ENCODE peak calls at places on chromosomes 13 and 19, in five cellular contexts. Z is GM12878, A is K562, S is SK-N-SH, U is H1. V is an unnamed sample.

GRCh38 chr13:112443191-112444000 is 67.2 kb downstream of the SPACA7 start:
- DNase-seq in Z (no peak), A (peak; percentile 9), S (peak; percentile 64), U (no peak), V (no peak)

GRCh38 chr19:40933025-40933424 is 51.0 kb upstream of the CYP2A7 start:
- DNase-seq in Z (no peak), A (peak; percentile 44), S (no peak), U (no peak), V (no peak)

GRCh38 chr19:43457809-43458208 is 7.6 kb downstream of the LYPD3 start:
- DNase-seq in Z (no peak), A (peak; percentile 51), S (no peak), U (no peak), V (no peak)

GRCh38 chr13:94318418-94318817 is 161.1 kb downstream of the DCT start:
- DNase-seq in Z (no peak), A (no peak), S (no peak), U (no peak), V (no peak)

GRCh38 chr19:31947436-31947835 is 398.0 kb upstream of the ZNF507 start:
- DNase-seq in Z (no peak), A (no peak), S (no peak), U (no peak), V (no peak)

GRCh38 chr13:41596190-41596589 is 138.8 kb downstream of the RGCC start:
- DNase-seq in Z (no peak), A (no peak), S (no peak), U (no peak), V (no peak)

GRCh38 chr13:113062691-113063090 is 42.9 kb upstream of the F7 start:
- DNase-seq in Z (no peak), A (no peak), S (no peak), U (no peak), V (no peak)

GRCh38 chr19:6736917-6737283 is 480 bp downstream of the GPR108 start:
- DNase-seq in Z (no peak), A (no peak), S (peak; percentile 97), U (no peak), V (no peak)

GRCh38 chr19:29666634-29667389 is 1.6 kb downstream of the PLEKHF1 start:
- DNase-seq in Z (no peak), A (peak; percentile 58), S (no peak), U (no peak), V (peak; percentile 55)

GRCh38 chr19:14473073-14473790 is 1.9 kb downstream of the PTGER1 start:
- DNase-seq in Z (no peak), A (no peak), S (peak; percentile 33), U (no peak), V (no peak)

GRCh38 chr13:73261739-73262216 is 203.0 kb downstream of the KLF5 start:
- DNase-seq in Z (no peak), A (no peak), S (no peak), U (no peak), V (no peak)

GRCh38 chr19:7869453-7869909 is 4.7 kb downstream of the PRR36 start:
- DNase-seq in Z (no peak), A (peak; percentile 76), S (peak; percentile 84), U (no peak), V (peak; percentile 53)

GRCh38 chr13:92727118-92727517 is 499.5 kb upstream of the GPC6 start:
- DNase-seq in Z (no peak), A (no peak), S (peak; percentile 34), U (no peak), V (no peak)

GRCh38 chr19:8208119-8208709 is 956 bp upstream of the CERS4 start:
- DNase-seq in Z (no peak), A (no peak), S (peak; percentile 62), U (no peak), V (no peak)

GRCh38 chr19:38900816-38901215 is 1.0 kb downstream of the NFKBIB start:
- DNase-seq in Z (no peak), A (no peak), S (no peak), U (no peak), V (no peak)

GRCh38 chr19:48935864-48936263 is 2.4 kb downstream of the DHDH start:
- DNase-seq in Z (no peak), A (no peak), S (no peak), U (no peak), V (no peak)

DNA sequence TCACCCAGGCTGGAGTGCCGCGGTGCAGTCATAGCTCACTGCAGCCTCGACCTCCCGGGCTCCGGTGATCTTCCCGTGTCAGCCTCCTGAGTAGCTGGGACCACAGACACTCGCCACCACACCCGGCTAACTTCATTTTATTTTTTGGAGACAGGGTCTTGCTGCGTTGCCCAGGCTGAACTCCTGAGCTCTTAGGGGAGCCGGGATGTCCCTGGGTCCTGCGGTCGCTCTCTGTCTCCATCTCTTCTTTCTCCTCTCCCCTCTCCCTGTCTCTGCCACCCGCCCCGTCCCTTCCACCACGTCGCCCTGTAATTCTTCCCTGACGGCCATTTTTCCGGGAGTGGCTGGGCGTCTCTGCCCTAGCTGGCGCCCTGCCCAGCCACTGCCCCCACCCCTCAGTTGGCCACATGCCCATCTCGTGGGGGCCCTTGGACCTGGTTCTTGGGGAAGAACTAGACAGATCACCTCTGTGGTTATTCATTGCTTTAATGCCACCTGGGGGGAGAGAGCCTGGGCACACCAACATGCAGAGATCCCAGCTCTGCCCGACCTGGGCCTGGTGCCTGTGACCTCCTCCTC is 18.9 kb downstream of the ARID3A start:
- DNase-seq in Z (no peak), A (no peak), S (peak; percentile 86), U (no peak), V (no peak)
- TF ChIP-seq EP300 in Z (no peak), A (no peak), S (no peak), U (no peak), V (no peak)

GRCh38 chr19:10395003-10395402 is 8.3 kb downstream of the CDC37 start:
- DNase-seq in Z (no peak), A (no peak), S (no peak), U (no peak), V (no peak)
- H3K9ac ChIP-seq in Z (no peak overlapping the region), A (no peak overlapping the region), S (no peak overlapping the region), U (no peak overlapping the region), V (no peak overlapping the region)

DNA sequence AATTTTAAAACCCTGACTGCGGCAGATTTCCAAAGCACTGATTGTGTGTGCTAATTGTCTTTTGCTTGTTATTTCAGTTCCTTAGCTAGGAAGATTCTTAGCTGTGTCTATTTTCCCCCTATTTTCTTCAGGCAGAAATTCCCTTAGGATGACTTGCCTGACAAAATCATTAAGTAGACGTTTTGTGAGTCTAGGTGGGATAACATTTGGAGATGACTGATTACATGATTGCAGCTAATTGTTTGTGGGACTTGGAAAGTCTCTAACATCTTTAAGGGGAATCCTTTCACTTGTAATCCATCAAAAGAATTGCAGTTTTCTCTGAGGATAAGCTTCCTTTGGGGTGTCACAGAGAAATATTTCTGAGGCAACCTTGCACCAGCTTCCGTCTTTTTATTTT is 228.0 kb downstream of the OXGR1 start:
- DNase-seq in Z (no peak), A (no peak), S (no peak), U (no peak), V (no peak)
- TF ChIP-seq EP300 in Z (no peak), A (no peak), S (no peak), U (no peak), V (no peak)

DNA sequence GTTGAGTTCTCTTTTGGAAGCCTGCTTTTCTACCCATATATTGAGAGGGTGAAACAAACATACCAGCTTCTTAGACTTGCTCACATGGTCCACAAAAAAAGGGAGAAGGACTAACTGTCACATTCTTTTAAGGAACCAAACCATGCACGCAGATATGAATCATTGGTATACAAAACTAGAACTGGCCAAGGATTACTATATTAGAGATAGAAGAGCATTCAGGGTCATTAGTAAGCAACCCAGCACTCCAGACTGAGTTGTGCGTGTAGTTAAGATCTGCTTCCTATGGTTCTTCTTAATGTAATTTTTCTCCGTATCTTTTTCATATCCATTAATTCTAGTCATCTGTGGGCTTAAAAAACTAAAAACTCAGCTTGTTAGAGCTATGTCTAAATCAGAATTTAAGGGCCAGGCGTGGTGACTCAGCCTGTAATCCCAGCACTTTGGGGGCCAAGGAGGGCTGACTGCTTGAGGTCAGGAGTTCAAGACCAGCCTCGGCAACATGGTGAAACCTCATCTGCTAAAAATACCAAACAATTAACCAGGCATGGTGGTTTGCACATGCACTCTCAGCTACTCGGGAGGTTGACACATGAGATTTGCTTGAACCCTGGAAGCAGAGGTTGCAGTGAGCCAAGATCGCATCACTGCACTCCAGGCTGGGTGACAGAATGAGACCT is 19.6 kb downstream of the ALG5 start:
- DNase-seq in Z (no peak), A (no peak), S (no peak), U (no peak), V (no peak)
- H3K9ac ChIP-seq in Z (no peak overlapping the region), A (no peak overlapping the region), S (no peak overlapping the region), U (no peak overlapping the region), V (no peak overlapping the region)

DNA sequence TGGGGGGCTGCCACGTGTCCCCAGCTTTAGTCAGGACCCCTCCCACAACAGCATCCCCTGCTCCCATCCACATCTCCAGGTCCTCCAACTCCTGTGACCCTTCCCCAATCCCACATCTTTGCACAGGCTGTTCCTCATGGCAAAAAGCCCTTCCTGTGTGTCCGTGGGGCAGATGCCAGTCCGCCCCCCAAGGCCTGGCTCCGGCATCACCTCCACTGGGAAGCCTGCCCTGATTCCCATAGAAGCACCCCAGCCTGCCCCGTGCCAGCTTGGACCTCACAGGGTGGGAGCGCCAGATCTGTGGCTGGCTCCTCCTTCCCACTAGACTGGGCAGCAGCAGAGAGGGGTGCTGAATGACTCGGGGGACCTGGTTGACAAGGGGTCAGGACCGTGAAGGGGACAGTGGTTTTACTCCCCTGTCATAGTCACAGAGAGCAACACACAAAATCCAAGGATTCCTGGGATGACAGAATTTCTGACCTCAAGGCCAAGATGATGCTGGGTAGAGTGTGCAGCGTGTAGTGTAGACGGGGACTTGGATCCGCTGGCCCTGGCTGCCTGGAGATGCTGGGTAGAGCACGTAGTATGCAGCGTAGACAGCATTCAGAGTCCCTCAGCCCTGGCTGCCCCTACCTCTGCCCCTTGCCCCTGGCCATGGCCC is 13.3 kb downstream of the KLF2 start:
- DNase-seq in Z (no peak), A (no peak), S (no peak), U (no peak), V (no peak)
- TF ChIP-seq EP300 in Z (no peak), A (no peak), S (no peak), U (no peak), V (no peak)

DNA sequence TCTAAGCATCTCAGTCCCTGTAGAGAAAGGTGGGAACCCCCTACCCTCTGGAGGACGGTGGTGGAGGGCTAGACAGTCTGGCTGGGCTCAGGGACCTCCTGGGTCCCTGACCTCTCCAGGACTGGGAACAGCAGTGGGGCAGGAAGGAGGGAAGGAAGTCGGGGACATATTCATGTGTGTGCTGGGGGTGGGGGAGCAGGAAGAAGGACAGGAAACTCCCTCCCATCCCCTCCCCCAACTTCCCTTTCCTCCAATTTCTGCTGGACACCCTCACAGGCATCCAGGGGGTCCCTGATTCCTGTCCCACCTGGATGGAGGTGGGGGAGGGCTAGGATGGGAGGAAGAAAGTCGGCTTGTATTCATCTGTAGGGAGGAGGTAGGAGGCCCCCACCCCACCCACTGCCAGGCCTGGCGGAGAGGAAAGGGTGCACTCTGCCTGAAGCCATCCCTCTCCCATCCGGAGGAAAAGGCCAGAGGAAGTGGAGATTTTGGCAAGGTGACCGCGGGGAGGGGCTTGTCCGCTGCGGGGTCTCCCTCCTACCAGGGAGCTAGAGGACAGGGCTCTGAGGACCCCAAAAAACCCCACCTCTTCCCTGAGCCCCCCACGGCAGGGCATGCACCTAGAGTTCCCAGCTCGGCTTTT is 2.3 kb downstream of the NOVA2 start:
- DNase-seq in Z (no peak), A (no peak), S (no peak), U (no peak), V (no peak)
- H3K9ac ChIP-seq in Z (no peak overlapping the region), A (no peak overlapping the region), S (no peak overlapping the region), U (no peak overlapping the region), V (no peak overlapping the region)

DNA sequence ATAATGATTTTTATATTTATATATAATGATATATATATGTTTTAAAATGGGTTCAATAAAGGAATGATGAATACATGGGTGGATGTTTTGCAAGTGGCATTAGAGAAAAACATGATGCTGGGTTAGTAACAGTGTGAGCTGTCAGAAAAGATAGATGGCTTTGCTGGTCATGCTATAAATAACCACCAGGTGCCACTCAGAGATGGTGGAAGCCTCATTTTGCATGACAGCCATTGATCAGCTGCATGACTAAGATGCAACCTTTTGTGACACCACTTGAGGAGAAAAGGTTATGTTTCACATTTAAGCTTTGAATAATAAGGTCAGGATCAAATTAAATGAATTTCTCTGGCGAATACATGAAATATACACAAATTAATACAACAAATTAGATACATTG is 737.7 kb downstream of the PCDH9 start:
- DNase-seq in Z (no peak), A (peak; percentile 29), S (peak; percentile 4), U (no peak), V (peak; percentile 3)
- TF ChIP-seq EP300 in Z (no peak), A (no peak), S (no peak), U (no peak), V (no peak)